ENCODE peak calls at places on chromosomes 1 and 21, in six cellular contexts. A, F, W, G, X and T are unnamed samples.

GRCh38 chr1:219126267-219126862 is 47.3 kb upstream of the LYPLAL1 start:
- DNase-seq in A (no peak), W (no peak), G (no peak), X (no peak), F (no peak), T (no peak)

GRCh38 chr1:193458628-193459027 is 272.2 kb upstream of the B3GALT2 start:
- DNase-seq in G (no peak), W (no peak), F (peak), X (peak), A (no peak), T (no peak)

GRCh38 chr21:34589511-34590282 is 25.2 kb downstream of the RCAN1 start:
- DNase-seq in W (no peak), F (no peak), X (no peak), G (no peak), A (no peak), T (no peak)

GRCh38 chr21:27076035-27076434 is 109.1 kb upstream of the ADAMTS5 start:
- DNase-seq in W (no peak), A (no peak), G (no peak), F (no peak), X (no peak), T (no peak)

GRCh38 chr1:71908871-71909390 is 373.4 kb downstream of the NEGR1 start:
- DNase-seq in W (no peak), A (no peak), X (no peak), F (no peak), G (peak), T (no peak)

GRCh38 chr1:26666855-26667254 is 29.0 kb upstream of the ARID1A start:
- DNase-seq in F (peak), X (no peak), A (no peak), G (no peak), W (no peak), T (no peak)

GRCh38 chr1:163561570-163562295 is 240.0 kb downstream of the NUF2 start:
- DNase-seq in F (no peak), W (no peak), G (peak), X (no peak), A (no peak), T (no peak)

GRCh38 chr1:113459279-113459678 is 69.0 kb downstream of the MAGI3 start:
- DNase-seq in F (no peak), G (no peak), W (no peak), A (no peak), X (no peak), T (no peak)

GRCh38 chr1:116826818-116827606 is 72.8 kb downstream of the CD2 start:
- DNase-seq in F (peak), A (no peak), X (peak), W (no peak), G (no peak), T (no peak)